ENCODE peak calls at places on chromosomes 13 and 19, in eight cellular contexts. One of them, this sample, is unnamed.

GRCh38 chr19:7074705-7075282 is 5.3 kb downstream of the ZNF557 start:
- DNase-seq in naive thymus-derived CD4-positive, alpha-beta T cell: no peak
- DNase-seq in ELF-1: no peak
- DNase-seq in pancreas: peak
- DNase-seq in D721Med: no peak
- DNase-seq in stimulated activated naive CD4-positive, alpha-beta T cell treated with Interleukin-2 at 50 U/mL for 16 hours: no peak
- DNase-seq in posterior vena cava: no peak
- DNase-seq in SW 1271: no peak
- DNase-seq in this sample: no peak

GRCh38 chr19:42091300-42092266 is 15.6 kb downstream of the ZNF574 start:
- DNase-seq in D721Med: no peak
- DNase-seq in posterior vena cava: no peak
- DNase-seq in naive thymus-derived CD4-positive, alpha-beta T cell: no peak
- DNase-seq in SW 1271: peak
- DNase-seq in ELF-1: no peak
- DNase-seq in pancreas: peak
- DNase-seq in stimulated activated naive CD4-positive, alpha-beta T cell treated with Interleukin-2 at 50 U/mL for 16 hours: no peak
- DNase-seq in this sample: peak

GRCh38 chr13:21673592-21674270 is 2.9 kb downstream of the FGF9 start:
- DNase-seq in SW 1271: peak
- DNase-seq in ELF-1: peak
- DNase-seq in stimulated activated naive CD4-positive, alpha-beta T cell treated with Interleukin-2 at 50 U/mL for 16 hours: peak
- DNase-seq in posterior vena cava: no peak
- DNase-seq in naive thymus-derived CD4-positive, alpha-beta T cell: peak
- DNase-seq in pancreas: peak
- DNase-seq in D721Med: peak
- DNase-seq in this sample: no peak

GRCh38 chr13:66794340-66795031 is 435.6 kb downstream of the PCDH9 start:
- DNase-seq in stimulated activated naive CD4-positive, alpha-beta T cell treated with Interleukin-2 at 50 U/mL for 16 hours: no peak
- DNase-seq in ELF-1: no peak
- DNase-seq in pancreas: no peak
- DNase-seq in posterior vena cava: no peak
- DNase-seq in D721Med: no peak
- DNase-seq in SW 1271: no peak
- DNase-seq in naive thymus-derived CD4-positive, alpha-beta T cell: no peak
- DNase-seq in this sample: no peak

GRCh38 chr13:45847554-45848224 is 3.9 kb downstream of the SIAH3 start:
- DNase-seq in stimulated activated naive CD4-positive, alpha-beta T cell treated with Interleukin-2 at 50 U/mL for 16 hours: no peak
- DNase-seq in ELF-1: no peak
- DNase-seq in posterior vena cava: no peak
- DNase-seq in SW 1271: no peak
- DNase-seq in pancreas: no peak
- DNase-seq in D721Med: no peak
- DNase-seq in naive thymus-derived CD4-positive, alpha-beta T cell: peak
- DNase-seq in this sample: no peak

GRCh38 chr19:4018775-4019504 is 11.4 kb downstream of the PIAS4 start:
- DNase-seq in SW 1271: no peak
- DNase-seq in posterior vena cava: no peak
- DNase-seq in naive thymus-derived CD4-positive, alpha-beta T cell: no peak
- DNase-seq in pancreas: peak
- DNase-seq in stimulated activated naive CD4-positive, alpha-beta T cell treated with Interleukin-2 at 50 U/mL for 16 hours: no peak
- DNase-seq in D721Med: no peak
- DNase-seq in ELF-1: no peak
- DNase-seq in this sample: no peak

GRCh38 chr19:15210323-15210774 is 9.6 kb upstream of the NOTCH3 start:
- DNase-seq in pancreas: no peak
- DNase-seq in stimulated activated naive CD4-positive, alpha-beta T cell treated with Interleukin-2 at 50 U/mL for 16 hours: no peak
- DNase-seq in SW 1271: no peak
- DNase-seq in ELF-1: no peak
- DNase-seq in posterior vena cava: peak
- DNase-seq in D721Med: no peak
- DNase-seq in naive thymus-derived CD4-positive, alpha-beta T cell: no peak
- DNase-seq in this sample: no peak

GRCh38 chr13:80037505-80037888 is 303.4 kb downstream of the SPRY2 start:
- DNase-seq in D721Med: no peak
- DNase-seq in naive thymus-derived CD4-positive, alpha-beta T cell: no peak
- DNase-seq in stimulated activated naive CD4-positive, alpha-beta T cell treated with Interleukin-2 at 50 U/mL for 16 hours: no peak
- DNase-seq in pancreas: no peak
- DNase-seq in ELF-1: no peak
- DNase-seq in posterior vena cava: no peak
- DNase-seq in SW 1271: peak
- DNase-seq in this sample: peak

GRCh38 chr19:18932216-18932841 is 8.7 kb downstream of the HOMER3 start:
- DNase-seq in pancreas: no peak
- DNase-seq in naive thymus-derived CD4-positive, alpha-beta T cell: peak
- DNase-seq in D721Med: no peak
- DNase-seq in ELF-1: peak
- DNase-seq in stimulated activated naive CD4-positive, alpha-beta T cell treated with Interleukin-2 at 50 U/mL for 16 hours: peak
- DNase-seq in posterior vena cava: peak
- DNase-seq in SW 1271: peak
- DNase-seq in this sample: no peak

GRCh38 chr19:29479941-29480340 is 45.9 kb upstream of the VSTM2B start:
- DNase-seq in SW 1271: no peak
- DNase-seq in D721Med: no peak
- DNase-seq in ELF-1: no peak
- DNase-seq in pancreas: no peak
- DNase-seq in naive thymus-derived CD4-positive, alpha-beta T cell: no peak
- DNase-seq in stimulated activated naive CD4-positive, alpha-beta T cell treated with Interleukin-2 at 50 U/mL for 16 hours: no peak
- DNase-seq in posterior vena cava: peak
- DNase-seq in this sample: no peak

GRCh38 chr13:84843368-84843767 is 955.9 kb downstream of the SLITRK6 start:
- DNase-seq in pancreas: no peak
- DNase-seq in D721Med: no peak
- DNase-seq in stimulated activated naive CD4-positive, alpha-beta T cell treated with Interleukin-2 at 50 U/mL for 16 hours: no peak
- DNase-seq in SW 1271: no peak
- DNase-seq in ELF-1: no peak
- DNase-seq in posterior vena cava: no peak
- DNase-seq in naive thymus-derived CD4-positive, alpha-beta T cell: no peak
- DNase-seq in this sample: no peak

GRCh38 chr13:93224545-93224944 is 2.1 kb upstream of the GPC6 start:
- DNase-seq in stimulated activated naive CD4-positive, alpha-beta T cell treated with Interleukin-2 at 50 U/mL for 16 hours: no peak
- DNase-seq in SW 1271: no peak
- DNase-seq in naive thymus-derived CD4-positive, alpha-beta T cell: no peak
- DNase-seq in posterior vena cava: no peak
- DNase-seq in ELF-1: peak
- DNase-seq in D721Med: no peak
- DNase-seq in pancreas: no peak
- DNase-seq in this sample: no peak

GRCh38 chr13:20702945-20703784 is at the start of gene IL17D:
- DNase-seq in ELF-1: peak
- DNase-seq in naive thymus-derived CD4-positive, alpha-beta T cell: peak
- DNase-seq in stimulated activated naive CD4-positive, alpha-beta T cell treated with Interleukin-2 at 50 U/mL for 16 hours: no peak
- DNase-seq in posterior vena cava: no peak
- DNase-seq in pancreas: no peak
- DNase-seq in D721Med: no peak
- DNase-seq in SW 1271: no peak
- DNase-seq in this sample: no peak